ENCODE peak calls at places on chromosomes 3 and 15, in six cellular contexts. S is WERI-Rb-1, M is occipital lobe, G is GM03348, Y is GM12865, L is NAMALWA. B is an unnamed sample.

GRCh38 chr3:191362036-191362435 is 31.7 kb upstream of the UTS2B start:
- DNase-seq in S (no peak), M (no peak), G (no peak), Y (no peak), L (no peak), B (no peak)

GRCh38 chr3:98966862-98967554 is 65.5 kb upstream of the DCBLD2 start:
- DNase-seq in S (peak; percentile 6), M (no peak), G (no peak), Y (no peak), L (no peak), B (no peak)

GRCh38 chr3:71441217-71441924 is 142.2 kb downstream of the FOXP1 start:
- DNase-seq in S (no peak), M (no peak), G (no peak), Y (no peak), L (peak; percentile 45), B (no peak)

GRCh38 chr3:14550651-14551611 is 10.8 kb upstream of the GRIP2 start:
- DNase-seq in S (peak; percentile 41), M (no peak), G (peak; percentile 80), Y (no peak), L (no peak), B (no peak)

GRCh38 chr15:90686435-90687218 is 30.5 kb upstream of the BLM start:
- DNase-seq in S (no peak), M (no peak), G (no peak), Y (peak; percentile 95), L (peak; percentile 52), B (no peak)

GRCh38 chr3:113212155-113212844 is 943 bp downstream of the BOC start:
- DNase-seq in S (peak; percentile 11), M (no peak), G (peak; percentile 57), Y (no peak), L (no peak), B (peak; percentile 17)

GRCh38 chr15:33149919-33150318 is 44.6 kb downstream of the FMN1 start:
- DNase-seq in S (no peak), M (no peak), G (no peak), Y (no peak), L (no peak), B (peak; percentile 64)

GRCh38 chr3:130491431-130491830 is 25.5 kb upstream of the COL6A6 start:
- DNase-seq in S (no peak), M (no peak), G (no peak), Y (no peak), L (no peak), B (no peak)

GRCh38 chr3:151044706-151045105 is 40.8 kb upstream of the MED12L start:
- DNase-seq in S (no peak), M (no peak), G (no peak), Y (no peak), L (no peak), B (peak; percentile 22)

GRCh38 chr3:54853573-54854404 is 74.1 kb downstream of the LRTM1 start:
- DNase-seq in S (peak; percentile 86), M (peak; percentile 68), G (peak; percentile 93), Y (peak; percentile 57), L (peak; percentile 34), B (peak; percentile 80)

GRCh38 chr15:23690450-23690852 is 3.3 kb upstream of the NDN start:
- DNase-seq in S (peak; percentile 73), M (peak; percentile 35), G (peak; percentile 55), Y (no peak), L (no peak), B (peak; percentile 41)

GRCh38 chr3:184067573-184068055 is 14.8 kb downstream of the HTR3C start:
- DNase-seq in S (no peak), M (no peak), G (no peak), Y (no peak), L (no peak), B (no peak)

GRCh38 chr15:69484837-69485236 is 32.2 kb downstream of the RPLP1 start:
- DNase-seq in S (no peak), M (no peak), G (no peak), Y (no peak), L (no peak), B (no peak)

GRCh38 chr15:89385596-89386242 is 51.1 kb upstream of the POLG start:
- DNase-seq in S (no peak), M (no peak), G (no peak), Y (no peak), L (no peak), B (no peak)

GRCh38 chr3:126083511-126083912 is 412 bp downstream of the SLC41A3 start:
- DNase-seq in S (peak; percentile 63), M (no peak), G (peak; percentile 69), Y (peak; percentile 65), L (peak; percentile 61), B (peak; percentile 39)

GRCh38 chr3:121152573-121152972 is 244.6 kb downstream of the STXBP5L start:
- DNase-seq in S (no peak), M (no peak), G (peak; percentile 1), Y (peak; percentile 1), L (peak; percentile 34), B (peak; percentile 5)

GRCh38 chr3:128859573-128860154 is 19.8 kb upstream of the ACAD9 start:
- DNase-seq in S (no peak), M (no peak), G (no peak), Y (no peak), L (no peak), B (peak; percentile 13)

GRCh38 chr3:45437388-45437787 is 49.0 kb downstream of the LARS2 start:
- DNase-seq in S (no peak), M (no peak), G (no peak), Y (no peak), L (no peak), B (peak; percentile 15)

GRCh38 chr3:51371943-51372557 is 13.0 kb upstream of the MANF start:
- DNase-seq in S (peak; percentile 81), M (no peak), G (peak; percentile 81), Y (peak; percentile 72), L (peak; percentile 53), B (peak; percentile 92)

GRCh38 chr3:33433843-33434242 is 6.4 kb downstream of the UBP1 start:
- DNase-seq in S (no peak), M (no peak), G (no peak), Y (no peak), L (no peak), B (no peak)

GRCh38 chr3:148755570-148755969 is 57.9 kb downstream of the AGTR1 start:
- DNase-seq in S (no peak), M (no peak), G (no peak), Y (no peak), L (no peak), B (no peak)

GRCh38 chr3:18308096-18308495 is 117.0 kb downstream of the SATB1 start:
- DNase-seq in S (no peak), M (no peak), G (peak; percentile 10), Y (no peak), L (no peak), B (no peak)

GRCh38 chr3:192545346-192545745 is 182.0 kb downstream of the FGF12 start:
- DNase-seq in S (no peak), M (no peak), G (no peak), Y (no peak), L (no peak), B (no peak)

GRCh38 chr3:94036909-94037507 is 8.6 kb upstream of the STX19 start:
- DNase-seq in S (no peak), M (no peak), G (peak; percentile 62), Y (peak; percentile 26), L (peak; percentile 48), B (peak; percentile 70)

GRCh38 chr3:47016086-47016933 is 36.8 kb downstream of the NBEAL2 start:
- DNase-seq in S (no peak), M (no peak), G (no peak), Y (no peak), L (no peak), B (no peak)

GRCh38 chr3:4741404-4742307 is 237.6 kb upstream of the BHLHE40 start:
- DNase-seq in S (no peak), M (peak; percentile 36), G (peak; percentile 88), Y (no peak), L (no peak), B (peak; percentile 99)

GRCh38 chr3:20574746-20575145 is 388.7 kb upstream of the SGO1 start:
- DNase-seq in S (no peak), M (no peak), G (peak; percentile 80), Y (no peak), L (no peak), B (peak; percentile 15)

GRCh38 chr3:169218314-169218983 is 445.1 kb downstream of the MECOM start:
- DNase-seq in S (peak; percentile 46), M (no peak), G (peak; percentile 72), Y (no peak), L (peak; percentile 10), B (peak; percentile 86)

GRCh38 chr3:169476289-169476688 is 187.2 kb downstream of the MECOM start:
- DNase-seq in S (no peak), M (no peak), G (no peak), Y (no peak), L (no peak), B (no peak)

GRCh38 chr3:42023380-42023779 is 61.5 kb upstream of the ULK4 start:
- DNase-seq in S (no peak), M (no peak), G (no peak), Y (no peak), L (no peak), B (no peak)

GRCh38 chr3:195803309-195803908 is 8.3 kb downstream of the MUC4 start:
- DNase-seq in S (no peak), M (no peak), G (no peak), Y (no peak), L (no peak), B (no peak)

GRCh38 chr3:59108091-59108815 is 58.4 kb upstream of the CFAP20DC start:
- DNase-seq in S (no peak), M (no peak), G (peak; percentile 35), Y (no peak), L (no peak), B (peak; percentile 26)

B was measured in choroid plexus epithelial cell.